ENCODE peak calls at places on chromosomes 7 and 10, in ten cellular contexts. V, A, R, N, E, I, K, Q, S and F are unnamed samples.
A peak's percentile ranks its signal among the peaks of the same experiment; 100 is the strongest.

GRCh38 chr10:125407000-125407502 is 246.7 kb upstream of the CTBP2 start:
- DNase-seq in V (peak; percentile 39), A (peak; percentile 19), R (no peak), N (no peak), E (no peak), I (no peak), K (no peak), Q (peak; percentile 80), S (no peak), F (no peak)

GRCh38 chr10:129779126-129779525 is 184.9 kb downstream of the EBF3 start:
- DNase-seq in V (no peak), A (no peak), R (no peak), N (no peak), E (no peak), I (no peak), K (no peak), Q (no peak), S (no peak), F (no peak)

GRCh38 chr7:79453558-79454324 is at the start of gene MAGI2:
- DNase-seq in V (peak; percentile 94), A (peak; percentile 52), R (no peak), N (peak; percentile 41), E (no peak), I (peak; percentile 89), K (peak; percentile 70), Q (peak; percentile 71), S (peak; percentile 80), F (peak; percentile 74)

GRCh38 chr10:34320265-34320664 is 494.8 kb downstream of the PARD3 start:
- DNase-seq in V (no peak), A (no peak), R (no peak), N (no peak), E (no peak), I (no peak), K (no peak), Q (no peak), S (no peak), F (no peak)

GRCh38 chr10:76388321-76388720 is 956.9 kb downstream of the LRMDA start:
- DNase-seq in V (peak; percentile 61), A (peak; percentile 8), R (no peak), N (no peak), E (no peak), I (no peak), K (no peak), Q (no peak), S (no peak), F (no peak)

GRCh38 chr10:99926925-99927718 is 82.6 kb downstream of the DNMBP start:
- DNase-seq in V (no peak), A (peak; percentile 79), R (no peak), N (peak; percentile 70), E (no peak), I (peak; percentile 76), K (no peak), Q (peak; percentile 78), S (no peak), F (peak; percentile 83)

GRCh38 chr7:69823151-69823744 is 225.0 kb downstream of the AUTS2 start:
- DNase-seq in V (no peak), A (no peak), R (no peak), N (no peak), E (no peak), I (no peak), K (no peak), Q (no peak), S (no peak), F (no peak)

GRCh38 chr7:12831024-12831423 is 143.6 kb downstream of the ARL4A start:
- DNase-seq in V (no peak), A (no peak), R (no peak), N (no peak), E (no peak), I (no peak), K (no peak), Q (no peak), S (no peak), F (no peak)

GRCh38 chr7:136687693-136688322 is 180.6 kb upstream of the CHRM2 start:
- DNase-seq in V (no peak), A (peak; percentile 3), R (no peak), N (no peak), E (peak; percentile 52), I (no peak), K (no peak), Q (peak; percentile 64), S (peak; percentile 13), F (no peak)

GRCh38 chr7:44247868-44248651 is 47.3 kb downstream of the YKT6 start:
- DNase-seq in V (no peak), A (no peak), R (no peak), N (no peak), E (no peak), I (no peak), K (no peak), Q (no peak), S (no peak), F (no peak)

GRCh38 chr10:89301721-89302445 is at the start of gene IFIT2:
- DNase-seq in V (peak; percentile 59), A (no peak), R (no peak), N (no peak), E (peak; percentile 21), I (peak; percentile 30), K (no peak), Q (peak; percentile 80), S (no peak), F (peak; percentile 37)

GRCh38 chr10:7015457-7015856 is 395.4 kb downstream of the SFMBT2 start:
- DNase-seq in V (no peak), A (no peak), R (no peak), N (no peak), E (peak; percentile 66), I (no peak), K (no peak), Q (no peak), S (no peak), F (no peak)

GRCh38 chr7:80078159-80078731 is 56.4 kb upstream of the GNAI1 start:
- DNase-seq in V (peak; percentile 15), A (no peak), R (no peak), N (no peak), E (no peak), I (no peak), K (no peak), Q (peak; percentile 65), S (no peak), F (no peak)

GRCh38 chr10:79434223-79434687 is 11.2 kb downstream of the ZCCHC24 start:
- DNase-seq in V (no peak), A (no peak), R (no peak), N (no peak), E (peak; percentile 38), I (no peak), K (no peak), Q (peak; percentile 71), S (no peak), F (no peak)

GRCh38 chr10:102633848-102634247 is 10.4 kb upstream of the TRIM8 start:
- DNase-seq in V (no peak), A (no peak), R (no peak), N (peak; percentile 43), E (no peak), I (no peak), K (no peak), Q (no peak), S (no peak), F (no peak)

GRCh38 chr10:76150139-76150885 is 718.9 kb downstream of the LRMDA start:
- DNase-seq in V (no peak), A (peak; percentile 94), R (no peak), N (no peak), E (no peak), I (no peak), K (no peak), Q (no peak), S (peak; percentile 14), F (no peak)

GRCh38 chr7:136064098-136064497 is 86.9 kb upstream of the MTPN start:
- DNase-seq in V (no peak), A (no peak), R (no peak), N (no peak), E (peak; percentile 79), I (no peak), K (no peak), Q (no peak), S (no peak), F (no peak)

GRCh38 chr10:79268717-79269116 is 78.6 kb upstream of the PPIF start:
- DNase-seq in V (no peak), A (no peak), R (no peak), N (no peak), E (no peak), I (no peak), K (no peak), Q (peak; percentile 54), S (no peak), F (no peak)

GRCh38 chr7:55299273-55299967 is 65.7 kb upstream of the LANCL2 start:
- DNase-seq in V (no peak), A (no peak), R (no peak), N (no peak), E (no peak), I (no peak), K (no peak), Q (no peak), S (no peak), F (no peak)

GRCh38 chr10:100184426-100185219 is 1.2 kb downstream of the ERLIN1 start:
- DNase-seq in V (peak; percentile 21), A (peak; percentile 8), R (no peak), N (no peak), E (peak; percentile 62), I (no peak), K (no peak), Q (peak; percentile 65), S (peak; percentile 6), F (no peak)

GRCh38 chr10:24691113-24691512 is 32.6 kb downstream of the ARHGAP21 start:
- DNase-seq in V (peak; percentile 85), A (no peak), R (no peak), N (no peak), E (no peak), I (peak; percentile 44), K (no peak), Q (no peak), S (no peak), F (no peak)

GRCh38 chr10:108392286-108392685 is 1227.8 kb upstream of the SORCS1 start:
- DNase-seq in V (peak; percentile 7), A (no peak), R (no peak), N (no peak), E (no peak), I (no peak), K (no peak), Q (peak; percentile 81), S (no peak), F (no peak)

GRCh38 chr10:6401562-6402348 is 178.3 kb downstream of the PRKCQ start:
- DNase-seq in V (peak; percentile 87), A (peak; percentile 90), R (peak; percentile 34), N (no peak), E (peak; percentile 86), I (peak; percentile 80), K (peak; percentile 61), Q (peak; percentile 94), S (peak; percentile 63), F (peak; percentile 74)

GRCh38 chr10:247480-247879 is 112.2 kb downstream of the ZMYND11 start:
- DNase-seq in V (no peak), A (no peak), R (no peak), N (no peak), E (no peak), I (no peak), K (no peak), Q (no peak), S (no peak), F (no peak)

GRCh38 chr10:111360260-111360925 is 283.6 kb downstream of the ADRA2A start:
- DNase-seq in V (no peak), A (peak; percentile 82), R (no peak), N (no peak), E (peak; percentile 3), I (peak; percentile 10), K (peak; percentile 47), Q (peak; percentile 18), S (peak; percentile 33), F (peak; percentile 35)

GRCh38 chr7:22356855-22357310 is at the start of gene RAPGEF5:
- DNase-seq in V (no peak), A (no peak), R (no peak), N (no peak), E (no peak), I (no peak), K (peak; percentile 49), Q (no peak), S (peak; percentile 55), F (no peak)

GRCh38 chr7:137343483-137343841 is at the start of gene PTN:
- DNase-seq in V (peak; percentile 31), A (peak; percentile 82), R (no peak), N (no peak), E (no peak), I (peak; percentile 38), K (peak; percentile 56), Q (peak; percentile 51), S (peak; percentile 50), F (peak; percentile 24)

GRCh38 chr10:103504181-103504783 is 10.8 kb downstream of the NEURL1 start:
- DNase-seq in V (peak; percentile 8), A (peak; percentile 23), R (no peak), N (no peak), E (peak; percentile 76), I (no peak), K (no peak), Q (peak; percentile 90), S (peak; percentile 52), F (no peak)